ENCODE peak calls at places on chromosomes 6 and 20, in four cellular contexts. One of them, this sample, is unnamed.
A peak's percentile ranks its signal among the peaks of the same experiment; 100 is the strongest.

GRCh38 chr6:143967861-143968498 is 40.1 kb downstream of the PLAGL1 start:
- DNase-seq in cardiac muscle cell: peak; percentile 83
- DNase-seq in prostate gland: no peak
- DNase-seq in bronchial epithelial cell: no peak
- DNase-seq in this sample: no peak

GRCh38 chr20:11777861-11778570 is 139.7 kb upstream of the BTBD3 start:
- DNase-seq in prostate gland: no peak
- DNase-seq in bronchial epithelial cell: no peak
- DNase-seq in cardiac muscle cell: peak; percentile 60
- DNase-seq in this sample: no peak

GRCh38 chr6:30836431-30836866 is 47.9 kb upstream of the DDR1 start:
- DNase-seq in bronchial epithelial cell: no peak
- DNase-seq in prostate gland: peak; percentile 53
- DNase-seq in cardiac muscle cell: peak; percentile 92
- DNase-seq in this sample: no peak

GRCh38 chr20:25310921-25311728 is 63.2 kb downstream of the PYGB start:
- DNase-seq in bronchial epithelial cell: no peak
- DNase-seq in cardiac muscle cell: peak; percentile 53
- DNase-seq in prostate gland: no peak
- DNase-seq in this sample: no peak

GRCh38 chr6:4474810-4475209 is 301.4 kb upstream of the CDYL start:
- DNase-seq in prostate gland: no peak
- DNase-seq in bronchial epithelial cell: no peak
- DNase-seq in cardiac muscle cell: no peak
- DNase-seq in this sample: peak; percentile 37

GRCh38 chr6:104928141-104928540 is 28.8 kb upstream of the LIN28B start:
- DNase-seq in bronchial epithelial cell: no peak
- DNase-seq in prostate gland: no peak
- DNase-seq in cardiac muscle cell: peak; percentile 2
- DNase-seq in this sample: no peak

GRCh38 chr6:83908813-83909212 is 49.3 kb downstream of the CYB5R4 start:
- DNase-seq in bronchial epithelial cell: peak; percentile 49
- DNase-seq in prostate gland: no peak
- DNase-seq in cardiac muscle cell: no peak
- DNase-seq in this sample: no peak

GRCh38 chr20:50034567-50035170 is 51.9 kb downstream of the SNAI1 start:
- DNase-seq in prostate gland: no peak
- DNase-seq in bronchial epithelial cell: peak; percentile 49
- DNase-seq in cardiac muscle cell: peak; percentile 44
- DNase-seq in this sample: no peak

GRCh38 chr6:30836957-30837356 is 47.4 kb upstream of the DDR1 start:
- DNase-seq in prostate gland: no peak
- DNase-seq in cardiac muscle cell: peak; percentile 80
- DNase-seq in bronchial epithelial cell: no peak
- DNase-seq in this sample: no peak

GRCh38 chr6:3419624-3420272 is 37.1 kb downstream of the SLC22A23 start:
- DNase-seq in bronchial epithelial cell: peak; percentile 95
- DNase-seq in cardiac muscle cell: no peak
- DNase-seq in prostate gland: no peak
- DNase-seq in this sample: no peak

GRCh38 chr6:123562264-123562663 is 74.5 kb downstream of the TRDN start:
- DNase-seq in prostate gland: no peak
- DNase-seq in cardiac muscle cell: no peak
- DNase-seq in bronchial epithelial cell: no peak
- DNase-seq in this sample: no peak

GRCh38 chr6:24191346-24191745 is 65.3 kb downstream of the NRSN1 start:
- DNase-seq in prostate gland: no peak
- DNase-seq in bronchial epithelial cell: no peak
- DNase-seq in cardiac muscle cell: no peak
- DNase-seq in this sample: no peak

GRCh38 chr6:119148102-119148824 is 69.8 kb upstream of the FAM184A start:
- DNase-seq in bronchial epithelial cell: peak; percentile 67
- DNase-seq in cardiac muscle cell: peak; percentile 88
- DNase-seq in prostate gland: peak; percentile 31
- DNase-seq in this sample: peak; percentile 60

GRCh38 chr6:139265512-139266190 is 26.1 kb downstream of the TXLNB start:
- DNase-seq in prostate gland: peak; percentile 20
- DNase-seq in bronchial epithelial cell: no peak
- DNase-seq in cardiac muscle cell: no peak
- DNase-seq in this sample: no peak

GRCh38 chr6:126373344-126373743 is 33.4 kb downstream of the CENPW start:
- DNase-seq in bronchial epithelial cell: no peak
- DNase-seq in prostate gland: no peak
- DNase-seq in cardiac muscle cell: no peak
- DNase-seq in this sample: no peak

GRCh38 chr6:116047173-116047933 is 13.3 kb downstream of the FRK start:
- DNase-seq in prostate gland: no peak
- DNase-seq in bronchial epithelial cell: peak; percentile 59
- DNase-seq in cardiac muscle cell: no peak
- DNase-seq in this sample: peak; percentile 27

GRCh38 chr6:170067923-170068360 is 222.9 kb downstream of the DLL1 start:
- DNase-seq in prostate gland: no peak
- DNase-seq in cardiac muscle cell: no peak
- DNase-seq in bronchial epithelial cell: no peak
- DNase-seq in this sample: no peak

GRCh38 chr6:167449099-167449861 is 124.4 kb downstream of the TTLL2 start:
- DNase-seq in bronchial epithelial cell: peak; percentile 0
- DNase-seq in cardiac muscle cell: no peak
- DNase-seq in prostate gland: no peak
- DNase-seq in this sample: no peak

GRCh38 chr6:167445568-167445967 is 120.7 kb downstream of the TTLL2 start:
- DNase-seq in prostate gland: no peak
- DNase-seq in bronchial epithelial cell: no peak
- DNase-seq in cardiac muscle cell: no peak
- DNase-seq in this sample: no peak

GRCh38 chr6:167450631-167451030 is 125.7 kb downstream of the TTLL2 start:
- DNase-seq in prostate gland: no peak
- DNase-seq in bronchial epithelial cell: no peak
- DNase-seq in cardiac muscle cell: no peak
- DNase-seq in this sample: no peak

GRCh38 chr6:167444602-167445346 is 119.9 kb downstream of the TTLL2 start:
- DNase-seq in cardiac muscle cell: no peak
- DNase-seq in prostate gland: no peak
- DNase-seq in bronchial epithelial cell: no peak
- DNase-seq in this sample: no peak

DNA sequence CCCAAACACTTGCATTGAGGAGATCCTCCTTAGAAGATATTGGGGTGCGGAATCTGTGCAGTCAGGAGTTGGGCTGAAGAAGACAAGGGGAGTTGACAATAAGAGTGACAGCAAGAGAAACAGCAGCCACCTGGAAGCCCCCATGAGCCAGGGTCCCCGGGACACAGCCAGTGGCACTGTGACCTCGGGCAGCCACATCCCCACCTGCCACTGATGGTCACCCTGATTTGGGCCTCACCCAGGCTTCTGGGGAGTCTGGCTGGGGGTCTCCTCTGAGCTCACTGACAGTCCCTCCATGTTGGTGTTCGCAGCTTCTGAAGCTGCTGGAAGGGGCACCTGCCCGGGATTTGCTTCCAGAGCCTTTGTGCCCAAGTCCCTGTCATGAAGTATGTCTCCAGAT is 123.5 kb downstream of the TTLL2 start:
- DNase-seq in bronchial epithelial cell: no peak
- DNase-seq in prostate gland: no peak
- DNase-seq in cardiac muscle cell: no peak
- DNase-seq in this sample: no peak
- TF ChIP-seq CTCF in bronchial epithelial cell: no peak
- TF ChIP-seq CTCF in prostate gland: no peak
- TF ChIP-seq CTCF in cardiac muscle cell: no peak
- TF ChIP-seq CTCF in this sample: no peak

GRCh38 chr6:136014454-136015421 is 163.2 kb downstream of the PDE7B start:
- DNase-seq in prostate gland: no peak
- DNase-seq in bronchial epithelial cell: peak; percentile 22
- DNase-seq in cardiac muscle cell: peak; percentile 99
- DNase-seq in this sample: no peak

GRCh38 chr6:136015531-136015930 is 164.0 kb downstream of the PDE7B start:
- DNase-seq in cardiac muscle cell: peak; percentile 71
- DNase-seq in bronchial epithelial cell: no peak
- DNase-seq in prostate gland: no peak
- DNase-seq in this sample: no peak

GRCh38 chr6:136012948-136013347 is 161.4 kb downstream of the PDE7B start:
- DNase-seq in prostate gland: no peak
- DNase-seq in bronchial epithelial cell: no peak
- DNase-seq in cardiac muscle cell: no peak
- DNase-seq in this sample: no peak

GRCh38 chr6:136011475-136011874 is 160.0 kb downstream of the PDE7B start:
- DNase-seq in bronchial epithelial cell: no peak
- DNase-seq in prostate gland: no peak
- DNase-seq in cardiac muscle cell: peak; percentile 79
- DNase-seq in this sample: no peak

DNA sequence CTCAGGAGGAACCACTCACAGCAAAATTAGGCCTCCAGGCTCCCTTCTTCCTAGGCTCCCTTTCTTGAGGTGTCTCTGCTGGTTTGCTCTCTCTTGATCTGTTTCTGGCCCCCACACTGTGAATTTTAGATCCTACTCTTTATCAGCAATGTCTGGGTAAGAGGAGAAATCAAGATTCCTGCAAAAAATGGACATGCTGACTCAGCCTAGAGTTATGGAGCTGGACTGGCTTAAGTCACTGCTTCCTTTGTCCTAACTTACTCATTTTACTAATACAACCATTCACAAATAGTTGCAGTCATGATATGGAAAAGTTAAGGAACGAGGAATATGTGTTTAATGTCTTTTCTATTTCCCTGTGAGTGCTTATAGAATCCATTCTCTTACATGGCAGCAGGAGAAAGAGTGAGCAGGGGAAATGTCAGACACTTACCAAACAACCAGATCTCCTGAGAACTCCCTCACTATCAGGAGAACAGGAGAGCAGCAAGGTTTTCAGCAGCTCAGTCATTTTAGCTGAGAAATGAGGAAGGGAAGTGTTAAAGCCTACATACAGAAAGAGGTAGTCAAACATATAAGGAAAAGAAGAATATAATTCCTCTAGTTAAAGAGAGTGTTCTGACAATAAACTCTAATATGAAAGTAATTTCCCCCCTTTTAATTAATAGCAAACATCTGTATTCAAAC is 160.8 kb downstream of the PDE7B start:
- DNase-seq in prostate gland: no peak
- DNase-seq in bronchial epithelial cell: peak; percentile 58
- DNase-seq in cardiac muscle cell: peak; percentile 90
- DNase-seq in this sample: no peak
- H3K4me3 ChIP-seq in prostate gland: no peak overlapping the region
- H3K4me3 ChIP-seq in bronchial epithelial cell: no peak overlapping the region
- H3K4me3 ChIP-seq in cardiac muscle cell: no peak overlapping the region
- H3K4me3 ChIP-seq in this sample: no peak overlapping the region

GRCh38 chr6:42322676-42323075 is 105.0 kb upstream of the MRPS10 start:
- DNase-seq in cardiac muscle cell: no peak
- DNase-seq in prostate gland: no peak
- DNase-seq in bronchial epithelial cell: no peak
- DNase-seq in this sample: no peak
- TF ChIP-seq CTCF in cardiac muscle cell: no peak
- TF ChIP-seq CTCF in prostate gland: no peak
- TF ChIP-seq CTCF in bronchial epithelial cell: peak; percentile 3
- TF ChIP-seq CTCF in this sample: peak; percentile 11

GRCh38 chr6:152301806-152302568 is 335.2 kb downstream of the SYNE1 start:
- DNase-seq in cardiac muscle cell: peak; percentile 94
- DNase-seq in prostate gland: peak; percentile 74
- DNase-seq in bronchial epithelial cell: peak; percentile 78
- DNase-seq in this sample: peak; percentile 92
- H3K4me3 ChIP-seq in cardiac muscle cell: peak overlapping the region; percentile 19
- H3K4me3 ChIP-seq in prostate gland: peak overlapping the region; percentile 42
- H3K4me3 ChIP-seq in bronchial epithelial cell: peak overlapping the region; percentile 52
- H3K4me3 ChIP-seq in this sample: peak overlapping the region; percentile 66

DNA sequence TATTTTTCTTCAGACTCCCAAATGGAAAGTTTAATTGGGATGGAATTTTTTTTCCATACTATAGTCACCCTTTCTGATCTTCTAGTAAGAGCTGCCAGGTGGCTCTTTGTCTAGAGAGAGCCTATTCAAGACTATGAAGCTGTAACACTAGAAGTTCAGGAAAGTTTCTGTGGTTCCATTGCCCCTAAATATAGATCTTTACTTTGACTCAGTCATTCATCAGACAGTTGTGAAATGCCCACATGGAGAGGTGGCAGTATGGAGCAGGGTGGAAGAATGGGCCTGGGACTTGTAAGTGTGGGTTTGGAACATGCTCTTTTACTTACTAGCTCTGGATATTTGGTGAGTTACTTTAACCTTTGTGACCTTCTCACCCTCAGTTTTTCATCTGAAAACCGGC is 87.8 kb downstream of the CTNNBL1 start:
- DNase-seq in cardiac muscle cell: no peak
- DNase-seq in prostate gland: no peak
- DNase-seq in bronchial epithelial cell: peak; percentile 52
- DNase-seq in this sample: peak; percentile 9
- TF ChIP-seq CTCF in cardiac muscle cell: no peak
- TF ChIP-seq CTCF in prostate gland: no peak
- TF ChIP-seq CTCF in bronchial epithelial cell: no peak
- TF ChIP-seq CTCF in this sample: no peak

GRCh38 chr6:136793348-136793747 is 1.1 kb upstream of the MAP3K5 start:
- DNase-seq in cardiac muscle cell: no peak
- DNase-seq in bronchial epithelial cell: no peak
- DNase-seq in prostate gland: no peak
- DNase-seq in this sample: peak; percentile 77
- H3K4me3 ChIP-seq in cardiac muscle cell: peak overlapping the region; percentile 60
- H3K4me3 ChIP-seq in bronchial epithelial cell: peak overlapping the region; percentile 76
- H3K4me3 ChIP-seq in prostate gland: peak overlapping the region; percentile 95
- H3K4me3 ChIP-seq in this sample: peak overlapping the region; percentile 97

GRCh38 chr6:7785243-7785941 is 59.5 kb downstream of the BMP6 start:
- DNase-seq in bronchial epithelial cell: no peak
- DNase-seq in cardiac muscle cell: no peak
- DNase-seq in prostate gland: no peak
- DNase-seq in this sample: no peak

GRCh38 chr6:7786206-7786605 is 60.3 kb downstream of the BMP6 start:
- DNase-seq in cardiac muscle cell: no peak
- DNase-seq in prostate gland: no peak
- DNase-seq in bronchial epithelial cell: no peak
- DNase-seq in this sample: no peak

GRCh38 chr6:7787731-7788130 is 61.8 kb downstream of the BMP6 start:
- DNase-seq in prostate gland: no peak
- DNase-seq in cardiac muscle cell: no peak
- DNase-seq in bronchial epithelial cell: no peak
- DNase-seq in this sample: no peak

GRCh38 chr6:7784706-7785105 is 58.8 kb downstream of the BMP6 start:
- DNase-seq in cardiac muscle cell: no peak
- DNase-seq in prostate gland: no peak
- DNase-seq in bronchial epithelial cell: no peak
- DNase-seq in this sample: peak; percentile 29

DNA sequence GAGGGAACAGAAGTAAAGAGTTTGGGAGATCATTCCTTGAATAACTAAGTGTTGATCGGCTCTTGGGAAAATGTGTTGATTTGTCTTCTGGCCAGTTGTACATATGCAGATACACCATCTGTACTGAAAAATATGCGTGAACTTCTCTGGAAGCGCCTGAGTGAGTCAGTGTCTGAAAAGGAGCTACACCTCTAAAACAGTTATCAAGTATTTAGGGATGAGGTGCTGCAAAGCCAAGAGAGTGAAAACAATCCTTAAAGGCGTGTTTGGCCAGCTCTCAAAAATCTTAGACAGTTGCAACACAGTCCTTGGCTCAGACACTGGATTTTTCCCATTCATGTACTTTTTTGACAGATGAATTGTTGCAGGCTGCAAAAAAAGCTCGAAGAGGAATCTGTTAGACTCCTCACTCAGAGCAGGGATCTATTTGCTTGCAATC is 61.3 kb downstream of the BMP6 start:
- DNase-seq in cardiac muscle cell: peak; percentile 96
- DNase-seq in bronchial epithelial cell: peak; percentile 10
- DNase-seq in prostate gland: peak; percentile 27
- DNase-seq in this sample: no peak
- TF ChIP-seq CTCF in cardiac muscle cell: no peak
- TF ChIP-seq CTCF in bronchial epithelial cell: no peak
- TF ChIP-seq CTCF in prostate gland: no peak
- TF ChIP-seq CTCF in this sample: no peak

This sample was measured in GM12865.